ENCODE peak calls at places on chromosome 21, in five cellular contexts. One of them, this sample, is unnamed. For H3K36me3, the result is how much of the 10 kb centered on the place peaks cover.

GRCh38 chr21:35015435-35016024 is 33.6 kb downstream of the RUNX1 start:
- DNase-seq in neural progenitor cell: no peak
- DNase-seq in Panc1: no peak
- DNase-seq in hepatocyte: no peak
- DNase-seq in fibroblast of lung: no peak
- DNase-seq in this sample: no peak

GRCh38 chr21:34693192-34693810 is 24.5 kb downstream of the CLIC6 start:
- DNase-seq in hepatocyte: peak
- DNase-seq in neural progenitor cell: peak
- DNase-seq in Panc1: peak
- DNase-seq in fibroblast of lung: peak
- DNase-seq in this sample: peak

GRCh38 chr21:44418108-44418875 is 37.0 kb upstream of the LRRC3 start:
- DNase-seq in hepatocyte: no peak
- DNase-seq in neural progenitor cell: no peak
- DNase-seq in Panc1: no peak
- DNase-seq in fibroblast of lung: no peak
- DNase-seq in this sample: no peak

GRCh38 chr21:29718081-29718815 is 221.5 kb downstream of the GRIK1 start:
- DNase-seq in fibroblast of lung: peak
- DNase-seq in neural progenitor cell: no peak
- DNase-seq in Panc1: no peak
- DNase-seq in hepatocyte: no peak
- DNase-seq in this sample: peak

GRCh38 chr21:34351786-34352241 is 12.0 kb upstream of the KCNE2 start:
- DNase-seq in neural progenitor cell: peak
- DNase-seq in fibroblast of lung: peak
- DNase-seq in hepatocyte: peak
- DNase-seq in Panc1: no peak
- DNase-seq in this sample: no peak

GRCh38 chr21:44463716-44464115 is 8.4 kb downstream of the LRRC3 start:
- DNase-seq in fibroblast of lung: no peak
- DNase-seq in neural progenitor cell: no peak
- DNase-seq in Panc1: no peak
- DNase-seq in hepatocyte: no peak
- DNase-seq in this sample: no peak

GRCh38 chr21:43902441-43902840 is 37.4 kb downstream of the AGPAT3 start:
- DNase-seq in neural progenitor cell: no peak
- DNase-seq in Panc1: no peak
- DNase-seq in hepatocyte: no peak
- DNase-seq in fibroblast of lung: no peak
- DNase-seq in this sample: peak

GRCh38 chr21:44846485-44847260 is 26.8 kb downstream of the PTTG1IP start:
- DNase-seq in hepatocyte: peak
- DNase-seq in fibroblast of lung: peak
- DNase-seq in Panc1: no peak
- DNase-seq in neural progenitor cell: peak
- DNase-seq in this sample: no peak

GRCh38 chr21:44766014-44766817 is 35.4 kb downstream of the UBE2G2 start:
- DNase-seq in Panc1: no peak
- DNase-seq in fibroblast of lung: no peak
- DNase-seq in hepatocyte: no peak
- DNase-seq in neural progenitor cell: no peak
- DNase-seq in this sample: no peak

GRCh38 chr21:40841524-40842196 is 5.3 kb downstream of the DSCAM start:
- DNase-seq in Panc1: no peak
- DNase-seq in fibroblast of lung: peak
- DNase-seq in neural progenitor cell: peak
- DNase-seq in hepatocyte: peak
- DNase-seq in this sample: peak

GRCh38 chr21:14550200-14550599 is 4.1 kb upstream of the SAMSN1 start:
- DNase-seq in neural progenitor cell: no peak
- DNase-seq in hepatocyte: no peak
- DNase-seq in fibroblast of lung: no peak
- DNase-seq in Panc1: no peak
- DNase-seq in this sample: no peak

GRCh38 chr21:44949161-44950015 is 9.6 kb downstream of the SLX9 start:
- DNase-seq in Panc1: peak
- DNase-seq in neural progenitor cell: peak
- DNase-seq in hepatocyte: peak
- DNase-seq in fibroblast of lung: peak
- DNase-seq in this sample: peak

GRCh38 chr21:24903954-24904635 is 703.2 kb downstream of the MRPL39 start:
- DNase-seq in Panc1: no peak
- DNase-seq in neural progenitor cell: no peak
- DNase-seq in fibroblast of lung: peak
- DNase-seq in hepatocyte: no peak
- DNase-seq in this sample: no peak
- H3K36me3 ChIP-seq in Panc1: under half
- H3K36me3 ChIP-seq in neural progenitor cell: under half
- H3K36me3 ChIP-seq in fibroblast of lung: under half
- H3K36me3 ChIP-seq in hepatocyte: under half
- H3K36me3 ChIP-seq in this sample: under half

GRCh38 chr21:42056996-42057689 is 14.0 kb upstream of the UMODL1 start:
- DNase-seq in neural progenitor cell: no peak
- DNase-seq in fibroblast of lung: peak
- DNase-seq in hepatocyte: peak
- DNase-seq in Panc1: no peak
- DNase-seq in this sample: peak
- H3K4me3 ChIP-seq in neural progenitor cell: no peak
- H3K4me3 ChIP-seq in fibroblast of lung: peak
- H3K4me3 ChIP-seq in hepatocyte: no peak
- H3K4me3 ChIP-seq in Panc1: no peak
- H3K4me3 ChIP-seq in this sample: no peak

DNA sequence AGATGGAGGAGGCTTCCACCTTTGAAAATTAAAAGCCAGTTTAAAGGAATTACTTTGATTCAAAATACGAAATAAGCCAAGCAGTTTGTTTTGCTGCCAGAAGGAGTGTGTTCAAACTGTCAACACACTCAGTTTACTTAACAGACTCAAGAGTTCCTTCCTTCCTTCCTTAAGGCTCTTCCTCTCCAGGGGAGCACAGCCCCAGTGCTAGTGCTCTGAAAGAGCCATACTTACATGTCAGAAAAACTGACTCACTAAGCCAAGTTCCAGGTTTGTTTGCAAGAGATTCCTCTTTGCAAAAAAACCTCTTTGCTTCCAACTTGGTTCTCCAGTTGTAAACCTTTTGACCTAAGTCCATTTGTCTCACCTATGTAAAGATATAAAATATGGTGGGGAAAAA is 14.3 kb downstream of the SETD4 start:
- DNase-seq in hepatocyte: no peak
- DNase-seq in Panc1: no peak
- DNase-seq in fibroblast of lung: no peak
- DNase-seq in neural progenitor cell: no peak
- DNase-seq in this sample: no peak
- H3K36me3 ChIP-seq in hepatocyte: under half
- H3K36me3 ChIP-seq in Panc1: under half
- H3K36me3 ChIP-seq in fibroblast of lung: under half
- H3K36me3 ChIP-seq in neural progenitor cell: under half
- H3K36me3 ChIP-seq in this sample: half or more

DNA sequence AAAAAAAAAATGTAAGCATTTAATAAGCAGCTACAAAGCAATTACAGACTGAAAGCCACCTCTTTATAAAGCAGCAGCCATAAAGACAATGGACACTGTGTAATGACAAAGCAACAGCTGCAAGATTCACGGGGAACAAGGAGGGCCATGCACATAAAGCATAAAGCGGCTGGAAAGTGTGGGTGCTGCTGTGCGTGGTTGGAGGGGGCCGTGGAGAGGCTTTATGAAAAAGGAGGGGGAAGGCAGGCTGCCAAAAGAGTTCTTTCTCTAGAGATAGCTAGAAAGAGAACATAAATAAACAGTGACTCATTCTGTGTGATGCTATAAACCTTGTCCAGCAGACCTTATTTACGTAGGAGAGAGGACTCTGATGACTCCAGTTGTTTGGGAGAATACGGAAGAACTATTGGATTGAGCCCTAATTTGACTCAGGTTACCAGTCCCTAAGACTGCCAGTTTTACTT is 49.3 kb downstream of the ADAMTS1 start:
- DNase-seq in hepatocyte: peak
- DNase-seq in Panc1: no peak
- DNase-seq in fibroblast of lung: peak
- DNase-seq in neural progenitor cell: peak
- DNase-seq in this sample: peak
- H3K4me3 ChIP-seq in hepatocyte: no peak
- H3K4me3 ChIP-seq in Panc1: no peak
- H3K4me3 ChIP-seq in fibroblast of lung: no peak
- H3K4me3 ChIP-seq in neural progenitor cell: no peak
- H3K4me3 ChIP-seq in this sample: no peak

GRCh38 chr21:46436586-46436985 is 22.1 kb upstream of the DIP2A start:
- DNase-seq in neural progenitor cell: no peak
- DNase-seq in fibroblast of lung: no peak
- DNase-seq in Panc1: no peak
- DNase-seq in hepatocyte: no peak
- DNase-seq in this sample: no peak

GRCh38 chr21:46437096-46437498 is 21.6 kb upstream of the DIP2A start:
- DNase-seq in Panc1: no peak
- DNase-seq in hepatocyte: no peak
- DNase-seq in neural progenitor cell: no peak
- DNase-seq in fibroblast of lung: no peak
- DNase-seq in this sample: no peak

GRCh38 chr21:46437511-46437910 is 21.2 kb upstream of the DIP2A start:
- DNase-seq in fibroblast of lung: no peak
- DNase-seq in neural progenitor cell: no peak
- DNase-seq in hepatocyte: no peak
- DNase-seq in Panc1: no peak
- DNase-seq in this sample: no peak

GRCh38 chr21:46439906-46440305 is 18.8 kb upstream of the DIP2A start:
- DNase-seq in Panc1: no peak
- DNase-seq in fibroblast of lung: no peak
- DNase-seq in neural progenitor cell: no peak
- DNase-seq in hepatocyte: no peak
- DNase-seq in this sample: no peak

GRCh38 chr21:46438241-46438640 is 20.4 kb upstream of the DIP2A start:
- DNase-seq in neural progenitor cell: no peak
- DNase-seq in hepatocyte: no peak
- DNase-seq in Panc1: no peak
- DNase-seq in fibroblast of lung: no peak
- DNase-seq in this sample: no peak
- H3K36me3 ChIP-seq in neural progenitor cell: under half
- H3K36me3 ChIP-seq in hepatocyte: under half
- H3K36me3 ChIP-seq in Panc1: under half
- H3K36me3 ChIP-seq in fibroblast of lung: under half
- H3K36me3 ChIP-seq in this sample: half or more

GRCh38 chr21:42799948-42800347 is 79.4 kb downstream of the WDR4 start:
- DNase-seq in Panc1: no peak
- DNase-seq in neural progenitor cell: no peak
- DNase-seq in fibroblast of lung: no peak
- DNase-seq in hepatocyte: no peak
- DNase-seq in this sample: no peak
- H3K4me3 ChIP-seq in Panc1: no peak
- H3K4me3 ChIP-seq in neural progenitor cell: no peak
- H3K4me3 ChIP-seq in fibroblast of lung: no peak
- H3K4me3 ChIP-seq in hepatocyte: no peak
- H3K4me3 ChIP-seq in this sample: no peak

This sample was measured in MG63.